ENCODE peak calls at places on chromosomes 2 and 18, in four cellular contexts. Q is pancreas, R is GM12865, T is epithelial cell of esophagus. G is an unnamed sample.

GRCh38 chr2:133504566-133505505 is 63.4 kb downstream of the NCKAP5 start:
- DNase-seq in Q (peak; percentile 82), R (no peak), T (peak; percentile 68), G (no peak)

GRCh38 chr2:106011380-106011779 is 182.7 kb downstream of the UXS1 start:
- DNase-seq in Q (no peak), R (no peak), T (no peak), G (no peak)

GRCh38 chr18:59951591-59951990 is 51.8 kb downstream of the PMAIP1 start:
- DNase-seq in Q (no peak), R (no peak), T (peak; percentile 83), G (no peak)

GRCh38 chr2:207149253-207150213 is 16.2 kb downstream of the KLF7 start:
- DNase-seq in Q (no peak), R (peak; percentile 42), T (no peak), G (no peak)

GRCh38 chr2:128755693-128756371 is 437.2 kb upstream of the HS6ST1 start:
- DNase-seq in Q (no peak), R (no peak), T (no peak), G (no peak)

GRCh38 chr2:74708296-74708695 is 54.2 kb downstream of the SEMA4F start:
- DNase-seq in Q (no peak), R (no peak), T (no peak), G (no peak)

GRCh38 chr2:112019510-112019909 is 35.6 kb upstream of the TMEM87B start:
- DNase-seq in Q (no peak), R (no peak), T (peak; percentile 37), G (no peak)

GRCh38 chr18:50560681-50561629 is 1.1 kb downstream of the MAPK4 start:
- DNase-seq in Q (peak; percentile 76), R (no peak), T (no peak), G (no peak)

GRCh38 chr18:9055185-9055584 is 47.3 kb upstream of the NDUFV2 start:
- DNase-seq in Q (no peak), R (peak; percentile 56), T (peak; percentile 90), G (no peak)

GRCh38 chr2:64625352-64626145 is 28.2 kb downstream of the SERTAD2 start:
- DNase-seq in Q (no peak), R (peak; percentile 38), T (no peak), G (no peak)

GRCh38 chr18:5196253-5197031 is 615 bp downstream of the AKAIN1 start:
- DNase-seq in Q (peak; percentile 47), R (no peak), T (no peak), G (no peak)

GRCh38 chr2:232438951-232439757 is 16.8 kb upstream of the ALPI start:
- DNase-seq in Q (peak; percentile 65), R (peak; percentile 33), T (peak; percentile 32), G (no peak)

GRCh38 chr2:112814278-112814677 is 22.3 kb downstream of the IL1B start:
- DNase-seq in Q (no peak), R (no peak), T (peak; percentile 96), G (no peak)

GRCh38 chr2:71898851-71899681 is 248.6 kb downstream of the CYP26B1 start:
- DNase-seq in Q (no peak), R (no peak), T (no peak), G (no peak)

GRCh38 chr2:130824492-130825061 is 12.1 kb upstream of the ARHGEF4 start:
- DNase-seq in Q (no peak), R (peak; percentile 86), T (peak; percentile 99), G (peak; percentile 39)

GRCh38 chr2:154452471-154452870 is 246.0 kb upstream of the KCNJ3 start:
- DNase-seq in Q (no peak), R (no peak), T (no peak), G (no peak)

GRCh38 chr2:154457291-154457690 is 241.2 kb upstream of the KCNJ3 start:
- DNase-seq in Q (no peak), R (no peak), T (peak; percentile 9), G (no peak)

GRCh38 chr2:154455201-154455600 is 243.3 kb upstream of the KCNJ3 start:
- DNase-seq in Q (no peak), R (no peak), T (no peak), G (no peak)

GRCh38 chr2:154452906-154453493 is 245.5 kb upstream of the KCNJ3 start:
- DNase-seq in Q (no peak), R (peak; percentile 33), T (peak; percentile 31), G (no peak)

DNA sequence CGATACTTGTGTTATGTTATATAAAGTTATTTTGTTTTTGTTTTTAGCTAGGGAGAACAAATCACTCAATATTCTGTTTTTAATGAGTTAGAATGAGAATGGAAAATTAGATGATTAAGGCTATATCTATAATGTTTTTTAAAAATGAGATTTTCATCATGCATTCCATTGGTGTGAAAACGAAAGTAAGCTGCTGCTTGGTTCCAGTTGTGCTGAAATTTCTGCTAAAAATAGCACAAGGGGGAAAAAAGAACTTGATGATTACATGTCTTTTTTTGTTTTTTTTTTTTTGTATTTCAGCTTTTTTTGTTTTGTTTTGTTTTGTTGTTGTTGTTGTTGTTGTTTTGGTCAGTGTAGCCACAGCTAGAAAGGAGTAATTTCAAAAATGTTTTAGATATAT is 242.6 kb upstream of the KCNJ3 start:
- DNase-seq in Q (no peak), R (no peak), T (no peak), G (no peak)
- H3K4me3 ChIP-seq in Q (no peak overlapping the region), R (no peak overlapping the region), T (no peak overlapping the region), G (no peak overlapping the region)

GRCh38 chr2:2045191-2045590 is 285.9 kb downstream of the MYT1L start:
- DNase-seq in Q (no peak), R (no peak), T (no peak), G (no peak)
- TF ChIP-seq CTCF in Q (no peak), R (no peak), T (no peak), G (no peak)

GRCh38 chr18:25329783-25330182 is 22.2 kb downstream of the ZNF521 start:
- DNase-seq in Q (no peak), R (no peak), T (no peak), G (no peak)
- H3K4me3 ChIP-seq in Q (no peak overlapping the region), R (no peak overlapping the region), T (no peak overlapping the region), G (no peak overlapping the region)

DNA sequence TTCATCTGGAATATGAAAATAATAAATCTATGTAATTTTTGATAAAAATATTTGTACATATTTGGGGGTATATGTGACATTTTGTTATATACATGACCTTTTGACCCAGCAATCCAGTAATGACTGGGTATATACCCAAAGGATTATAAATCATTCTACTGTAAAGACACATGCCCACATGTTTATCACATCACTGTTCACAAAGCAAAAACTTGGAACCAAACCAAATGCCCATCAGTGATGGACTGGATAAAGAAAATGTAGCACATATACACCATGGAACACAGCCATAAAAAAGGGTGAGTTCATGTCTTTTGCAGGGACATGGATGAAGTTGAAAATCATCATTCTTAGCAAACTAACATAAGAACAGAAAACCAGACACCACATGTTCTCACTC is 472.1 kb upstream of the DDX18 start:
- DNase-seq in Q (no peak), R (no peak), T (no peak), G (no peak)
- TF ChIP-seq CTCF in Q (no peak), R (no peak), T (no peak), G (no peak)

GRCh38 chr18:76266226-76266991 is 228.6 kb downstream of the ZNF516 start:
- DNase-seq in Q (no peak), R (no peak), T (no peak), G (no peak)
- H3K4me3 ChIP-seq in Q (no peak overlapping the region), R (no peak overlapping the region), T (no peak overlapping the region), G (no peak overlapping the region)

DNA sequence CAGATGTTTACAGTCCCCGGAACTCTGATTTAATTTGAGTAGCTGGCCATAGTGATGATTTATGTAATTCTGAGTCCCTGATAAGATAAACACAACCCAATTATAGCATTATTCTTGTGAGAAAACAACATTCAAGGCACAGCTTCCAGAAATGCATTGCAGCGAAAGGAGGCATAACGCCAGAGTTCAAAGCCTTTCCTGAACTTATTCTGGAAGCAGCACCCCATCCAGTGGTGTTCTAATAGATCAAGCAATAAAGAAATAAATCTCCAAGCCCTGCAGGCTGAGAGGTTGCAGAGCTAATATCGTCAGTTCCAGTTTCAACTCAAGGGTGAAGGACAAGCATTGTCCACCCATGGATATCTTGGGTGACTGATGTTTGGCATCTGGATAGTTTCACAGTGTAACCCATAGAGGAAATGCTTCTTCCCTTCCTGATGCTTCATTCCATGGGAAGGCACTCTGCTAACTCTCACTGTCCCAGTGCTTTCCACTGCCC is 18.8 kb downstream of the CDH2 start:
- DNase-seq in Q (no peak), R (no peak), T (no peak), G (no peak)
- TF ChIP-seq CTCF in Q (no peak), R (no peak), T (no peak), G (no peak)

GRCh38 chr18:44409524-44409923 is 271.2 kb upstream of the SETBP1 start:
- DNase-seq in Q (no peak), R (no peak), T (peak; percentile 97), G (no peak)

GRCh38 chr18:44409071-44409470 is 271.6 kb upstream of the SETBP1 start:
- DNase-seq in Q (no peak), R (no peak), T (no peak), G (no peak)

GRCh38 chr18:44411277-44411900 is 269.3 kb upstream of the SETBP1 start:
- DNase-seq in Q (no peak), R (no peak), T (peak; percentile 43), G (no peak)

GRCh38 chr18:44410740-44411139 is 269.9 kb upstream of the SETBP1 start:
- DNase-seq in Q (no peak), R (no peak), T (no peak), G (no peak)

GRCh38 chr18:44411971-44412370 is 268.7 kb upstream of the SETBP1 start:
- DNase-seq in Q (no peak), R (no peak), T (no peak), G (no peak)
- H3K4me3 ChIP-seq in Q (no peak overlapping the region), R (no peak overlapping the region), T (no peak overlapping the region), G (no peak overlapping the region)

G was measured in GM12864.